ENCODE peak calls at places on chromosomes 6 and 20, in eight cellular contexts. One of them, this sample, is unnamed.

GRCh38 chr6:167532410-167533294 is 207.8 kb downstream of the TTLL2 start:
- DNase-seq in IMR-90: no peak
- DNase-seq in T-helper 2 cell: no peak
- DNase-seq in GM12891: no peak
- DNase-seq in mucosa of descending colon: no peak
- DNase-seq in osteocyte: no peak
- DNase-seq in posterior cingulate gyrus: no peak
- DNase-seq in central memory CD8-positive, alpha-beta T cell: no peak
- DNase-seq in this sample: no peak

GRCh38 chr6:168130683-168131371 is 51.8 kb upstream of the FRMD1 start:
- DNase-seq in IMR-90: no peak
- DNase-seq in T-helper 2 cell: no peak
- DNase-seq in GM12891: no peak
- DNase-seq in mucosa of descending colon: no peak
- DNase-seq in osteocyte: peak; percentile 81
- DNase-seq in posterior cingulate gyrus: no peak
- DNase-seq in central memory CD8-positive, alpha-beta T cell: peak; percentile 5
- DNase-seq in this sample: no peak

GRCh38 chr6:11260249-11261038 is 28.0 kb upstream of the NEDD9 start:
- DNase-seq in IMR-90: no peak
- DNase-seq in T-helper 2 cell: no peak
- DNase-seq in GM12891: no peak
- DNase-seq in mucosa of descending colon: no peak
- DNase-seq in osteocyte: no peak
- DNase-seq in posterior cingulate gyrus: no peak
- DNase-seq in central memory CD8-positive, alpha-beta T cell: no peak
- DNase-seq in this sample: no peak

GRCh38 chr6:13431861-13432465 is 55.4 kb downstream of the GFOD1 start:
- DNase-seq in IMR-90: peak; percentile 55
- DNase-seq in T-helper 2 cell: no peak
- DNase-seq in GM12891: no peak
- DNase-seq in mucosa of descending colon: no peak
- DNase-seq in osteocyte: no peak
- DNase-seq in posterior cingulate gyrus: no peak
- DNase-seq in central memory CD8-positive, alpha-beta T cell: no peak
- DNase-seq in this sample: no peak

GRCh38 chr6:146857960-146858308 is 259.2 kb downstream of the ADGB start:
- DNase-seq in IMR-90: no peak
- DNase-seq in T-helper 2 cell: no peak
- DNase-seq in GM12891: no peak
- DNase-seq in mucosa of descending colon: no peak
- DNase-seq in osteocyte: no peak
- DNase-seq in posterior cingulate gyrus: no peak
- DNase-seq in central memory CD8-positive, alpha-beta T cell: no peak
- DNase-seq in this sample: no peak

GRCh38 chr6:95577317-95578105 is at the start of gene MANEA:
- DNase-seq in IMR-90: peak; percentile 85
- DNase-seq in T-helper 2 cell: peak; percentile 76
- DNase-seq in GM12891: peak; percentile 49
- DNase-seq in mucosa of descending colon: peak; percentile 85
- DNase-seq in osteocyte: peak; percentile 90
- DNase-seq in posterior cingulate gyrus: peak; percentile 92
- DNase-seq in central memory CD8-positive, alpha-beta T cell: peak; percentile 67
- DNase-seq in this sample: peak; percentile 30

GRCh38 chr6:125658759-125659431 is 90.5 kb upstream of the HEY2 start:
- DNase-seq in IMR-90: no peak
- DNase-seq in T-helper 2 cell: no peak
- DNase-seq in GM12891: no peak
- DNase-seq in mucosa of descending colon: no peak
- DNase-seq in osteocyte: no peak
- DNase-seq in posterior cingulate gyrus: no peak
- DNase-seq in central memory CD8-positive, alpha-beta T cell: no peak
- DNase-seq in this sample: no peak

GRCh38 chr6:116217069-116217468 is 36.8 kb downstream of the TSPYL4 start:
- DNase-seq in IMR-90: peak; percentile 52
- DNase-seq in T-helper 2 cell: no peak
- DNase-seq in GM12891: no peak
- DNase-seq in mucosa of descending colon: no peak
- DNase-seq in osteocyte: no peak
- DNase-seq in posterior cingulate gyrus: no peak
- DNase-seq in central memory CD8-positive, alpha-beta T cell: no peak
- DNase-seq in this sample: peak; percentile 2

GRCh38 chr20:41125530-41126457 is 11.5 kb upstream of the PLCG1 start:
- DNase-seq in IMR-90: no peak
- DNase-seq in T-helper 2 cell: no peak
- DNase-seq in GM12891: no peak
- DNase-seq in mucosa of descending colon: no peak
- DNase-seq in osteocyte: no peak
- DNase-seq in posterior cingulate gyrus: no peak
- DNase-seq in central memory CD8-positive, alpha-beta T cell: no peak
- DNase-seq in this sample: no peak

GRCh38 chr6:152161501-152161900 is 354.0 kb downstream of the ESR1 start:
- DNase-seq in IMR-90: peak; percentile 78
- DNase-seq in T-helper 2 cell: no peak
- DNase-seq in GM12891: no peak
- DNase-seq in mucosa of descending colon: no peak
- DNase-seq in osteocyte: no peak
- DNase-seq in posterior cingulate gyrus: no peak
- DNase-seq in central memory CD8-positive, alpha-beta T cell: no peak
- DNase-seq in this sample: no peak

GRCh38 chr6:148878683-148879082 is 131.9 kb downstream of the UST start:
- DNase-seq in IMR-90: no peak
- DNase-seq in T-helper 2 cell: no peak
- DNase-seq in GM12891: no peak
- DNase-seq in mucosa of descending colon: no peak
- DNase-seq in osteocyte: no peak
- DNase-seq in posterior cingulate gyrus: no peak
- DNase-seq in central memory CD8-positive, alpha-beta T cell: no peak
- DNase-seq in this sample: no peak

GRCh38 chr6:14408491-14408890 is 290.9 kb downstream of the CD83 start:
- DNase-seq in IMR-90: no peak
- DNase-seq in T-helper 2 cell: no peak
- DNase-seq in GM12891: no peak
- DNase-seq in mucosa of descending colon: no peak
- DNase-seq in osteocyte: no peak
- DNase-seq in posterior cingulate gyrus: no peak
- DNase-seq in central memory CD8-positive, alpha-beta T cell: no peak
- DNase-seq in this sample: no peak

GRCh38 chr6:26598267-26598666 is 1.5 kb downstream of the ABT1 start:
- DNase-seq in IMR-90: no peak
- DNase-seq in T-helper 2 cell: no peak
- DNase-seq in GM12891: no peak
- DNase-seq in mucosa of descending colon: no peak
- DNase-seq in osteocyte: no peak
- DNase-seq in posterior cingulate gyrus: no peak
- DNase-seq in central memory CD8-positive, alpha-beta T cell: no peak
- DNase-seq in this sample: no peak

GRCh38 chr6:37653229-37653628 is 44.5 kb downstream of the MDGA1 start:
- DNase-seq in IMR-90: no peak
- DNase-seq in T-helper 2 cell: no peak
- DNase-seq in GM12891: no peak
- DNase-seq in mucosa of descending colon: no peak
- DNase-seq in osteocyte: no peak
- DNase-seq in posterior cingulate gyrus: no peak
- DNase-seq in central memory CD8-positive, alpha-beta T cell: no peak
- DNase-seq in this sample: no peak

GRCh38 chr6:165766457-165766856 is 103.4 kb upstream of the PDE10A start:
- DNase-seq in IMR-90: peak; percentile 59
- DNase-seq in T-helper 2 cell: no peak
- DNase-seq in GM12891: no peak
- DNase-seq in mucosa of descending colon: no peak
- DNase-seq in osteocyte: no peak
- DNase-seq in posterior cingulate gyrus: no peak
- DNase-seq in central memory CD8-positive, alpha-beta T cell: no peak
- DNase-seq in this sample: no peak

GRCh38 chr6:33417127-33417902 is 592 bp downstream of the CUTA start:
- DNase-seq in IMR-90: peak; percentile 94
- DNase-seq in T-helper 2 cell: no peak
- DNase-seq in GM12891: no peak
- DNase-seq in mucosa of descending colon: peak; percentile 60
- DNase-seq in osteocyte: no peak
- DNase-seq in posterior cingulate gyrus: no peak
- DNase-seq in central memory CD8-positive, alpha-beta T cell: no peak
- DNase-seq in this sample: no peak

GRCh38 chr20:32569380-32570305 is 15.5 kb downstream of the NOL4L start:
- DNase-seq in IMR-90: no peak
- DNase-seq in T-helper 2 cell: no peak
- DNase-seq in GM12891: no peak
- DNase-seq in mucosa of descending colon: no peak
- DNase-seq in osteocyte: no peak
- DNase-seq in posterior cingulate gyrus: peak; percentile 33
- DNase-seq in central memory CD8-positive, alpha-beta T cell: no peak
- DNase-seq in this sample: no peak

GRCh38 chr6:112563368-112563767 is 216.2 kb downstream of the RFPL4B start:
- DNase-seq in IMR-90: peak; percentile 72
- DNase-seq in T-helper 2 cell: no peak
- DNase-seq in GM12891: no peak
- DNase-seq in mucosa of descending colon: no peak
- DNase-seq in osteocyte: no peak
- DNase-seq in posterior cingulate gyrus: no peak
- DNase-seq in central memory CD8-positive, alpha-beta T cell: no peak
- DNase-seq in this sample: no peak

GRCh38 chr6:2432258-2432657 is 186.9 kb upstream of the GMDS start:
- DNase-seq in IMR-90: peak; percentile 97
- DNase-seq in T-helper 2 cell: no peak
- DNase-seq in GM12891: no peak
- DNase-seq in mucosa of descending colon: no peak
- DNase-seq in osteocyte: no peak
- DNase-seq in posterior cingulate gyrus: no peak
- DNase-seq in central memory CD8-positive, alpha-beta T cell: no peak
- DNase-seq in this sample: no peak

GRCh38 chr20:33948480-33948879 is 45.2 kb upstream of the RALY start:
- DNase-seq in IMR-90: no peak
- DNase-seq in T-helper 2 cell: no peak
- DNase-seq in GM12891: no peak
- DNase-seq in mucosa of descending colon: no peak
- DNase-seq in osteocyte: no peak
- DNase-seq in posterior cingulate gyrus: no peak
- DNase-seq in central memory CD8-positive, alpha-beta T cell: no peak
- DNase-seq in this sample: no peak

GRCh38 chr20:32966881-32967781 is 37.1 kb downstream of the SUN5 start:
- DNase-seq in IMR-90: no peak
- DNase-seq in T-helper 2 cell: peak; percentile 38
- DNase-seq in GM12891: no peak
- DNase-seq in mucosa of descending colon: no peak
- DNase-seq in osteocyte: peak; percentile 80
- DNase-seq in posterior cingulate gyrus: no peak
- DNase-seq in central memory CD8-positive, alpha-beta T cell: peak; percentile 33
- DNase-seq in this sample: no peak

GRCh38 chr6:166032366-166033171 is 135.1 kb downstream of the TBXT start:
- DNase-seq in IMR-90: peak; percentile 90
- DNase-seq in T-helper 2 cell: no peak
- DNase-seq in GM12891: no peak
- DNase-seq in mucosa of descending colon: no peak
- DNase-seq in osteocyte: peak; percentile 78
- DNase-seq in posterior cingulate gyrus: no peak
- DNase-seq in central memory CD8-positive, alpha-beta T cell: no peak
- DNase-seq in this sample: no peak

GRCh38 chr20:58450259-58450658 is 61.2 kb downstream of the VAPB start:
- DNase-seq in IMR-90: peak; percentile 42
- DNase-seq in T-helper 2 cell: no peak
- DNase-seq in GM12891: no peak
- DNase-seq in mucosa of descending colon: no peak
- DNase-seq in osteocyte: no peak
- DNase-seq in posterior cingulate gyrus: no peak
- DNase-seq in central memory CD8-positive, alpha-beta T cell: no peak
- DNase-seq in this sample: no peak

GRCh38 chr6:168301648-168302398 is 17.8 kb downstream of the DACT2 start:
- DNase-seq in IMR-90: no peak
- DNase-seq in T-helper 2 cell: no peak
- DNase-seq in GM12891: no peak
- DNase-seq in mucosa of descending colon: no peak
- DNase-seq in osteocyte: peak; percentile 69
- DNase-seq in posterior cingulate gyrus: no peak
- DNase-seq in central memory CD8-positive, alpha-beta T cell: no peak
- DNase-seq in this sample: no peak

GRCh38 chr6:13563009-13563408 is 11.4 kb upstream of the SIRT5 start:
- DNase-seq in IMR-90: no peak
- DNase-seq in T-helper 2 cell: no peak
- DNase-seq in GM12891: no peak
- DNase-seq in mucosa of descending colon: no peak
- DNase-seq in osteocyte: no peak
- DNase-seq in posterior cingulate gyrus: no peak
- DNase-seq in central memory CD8-positive, alpha-beta T cell: no peak
- DNase-seq in this sample: no peak

GRCh38 chr20:22861231-22861980 is 173.7 kb upstream of the SSTR4 start:
- DNase-seq in IMR-90: peak; percentile 10
- DNase-seq in T-helper 2 cell: no peak
- DNase-seq in GM12891: no peak
- DNase-seq in mucosa of descending colon: no peak
- DNase-seq in osteocyte: no peak
- DNase-seq in posterior cingulate gyrus: no peak
- DNase-seq in central memory CD8-positive, alpha-beta T cell: no peak
- DNase-seq in this sample: no peak

GRCh38 chr20:33014336-33015113 is 7.0 kb downstream of the BPIFB2 start:
- DNase-seq in IMR-90: no peak
- DNase-seq in T-helper 2 cell: no peak
- DNase-seq in GM12891: no peak
- DNase-seq in mucosa of descending colon: no peak
- DNase-seq in osteocyte: no peak
- DNase-seq in posterior cingulate gyrus: no peak
- DNase-seq in central memory CD8-positive, alpha-beta T cell: no peak
- DNase-seq in this sample: no peak

GRCh38 chr6:29980501-29980900 is 38.2 kb downstream of the HLA-A start:
- DNase-seq in IMR-90: no peak
- DNase-seq in T-helper 2 cell: no peak
- DNase-seq in GM12891: no peak
- DNase-seq in mucosa of descending colon: no peak
- DNase-seq in osteocyte: peak; percentile 60
- DNase-seq in posterior cingulate gyrus: no peak
- DNase-seq in central memory CD8-positive, alpha-beta T cell: no peak
- DNase-seq in this sample: no peak

GRCh38 chr6:31702421-31702818 is 704 bp downstream of the ABHD16A start:
- DNase-seq in IMR-90: no peak
- DNase-seq in T-helper 2 cell: no peak
- DNase-seq in GM12891: no peak
- DNase-seq in mucosa of descending colon: no peak
- DNase-seq in osteocyte: no peak
- DNase-seq in posterior cingulate gyrus: no peak
- DNase-seq in central memory CD8-positive, alpha-beta T cell: no peak
- DNase-seq in this sample: no peak

GRCh38 chr20:36141310-36141709 is 13.2 kb upstream of the EPB41L1 start:
- DNase-seq in IMR-90: no peak
- DNase-seq in T-helper 2 cell: no peak
- DNase-seq in GM12891: no peak
- DNase-seq in mucosa of descending colon: no peak
- DNase-seq in osteocyte: no peak
- DNase-seq in posterior cingulate gyrus: peak; percentile 10
- DNase-seq in central memory CD8-positive, alpha-beta T cell: no peak
- DNase-seq in this sample: no peak

GRCh38 chr20:4544765-4545164 is 176.9 kb upstream of the PRND start:
- DNase-seq in IMR-90: peak; percentile 93
- DNase-seq in T-helper 2 cell: no peak
- DNase-seq in GM12891: no peak
- DNase-seq in mucosa of descending colon: no peak
- DNase-seq in osteocyte: no peak
- DNase-seq in posterior cingulate gyrus: no peak
- DNase-seq in central memory CD8-positive, alpha-beta T cell: no peak
- DNase-seq in this sample: no peak

GRCh38 chr6:97668716-97669115 is 385.7 kb upstream of the MMS22L start:
- DNase-seq in IMR-90: no peak
- DNase-seq in T-helper 2 cell: no peak
- DNase-seq in GM12891: no peak
- DNase-seq in mucosa of descending colon: no peak
- DNase-seq in osteocyte: no peak
- DNase-seq in posterior cingulate gyrus: no peak
- DNase-seq in central memory CD8-positive, alpha-beta T cell: no peak
- DNase-seq in this sample: no peak

This sample was measured in GM19239.